ENCODE peak calls at places on chromosome 1, in ten cellular contexts. H, W, O, Y, S, D, J, V, Z and C are unnamed samples.

GRCh38 chr1:21324368-21325137 is 34.3 kb upstream of the ECE1 start:
- DNase-seq in H (peak), W (no peak), O (peak), Y (peak), S (peak), D (peak), J (peak), V (peak), Z (peak), C (peak)

GRCh38 chr1:27726173-27726793 is 522 bp downstream of the FAM76A start:
- DNase-seq in H (peak), W (peak), O (peak), Y (peak), S (peak), D (peak), J (peak), V (no peak), Z (peak), C (peak)

GRCh38 chr1:8763888-8764287 is 53.6 kb downstream of the RERE start:
- DNase-seq in H (peak), W (peak), O (no peak), Y (no peak), S (peak), D (no peak), J (no peak), V (no peak), Z (no peak), C (no peak)

GRCh38 chr1:205518616-205519540 is 14.4 kb downstream of the CDK18 start:
- DNase-seq in H (no peak), W (no peak), O (peak), Y (no peak), S (no peak), D (no peak), J (no peak), V (no peak), Z (no peak), C (no peak)

GRCh38 chr1:63980706-63981407 is 207.0 kb downstream of the ROR1 start:
- DNase-seq in H (no peak), W (no peak), O (peak), Y (no peak), S (no peak), D (no peak), J (no peak), V (no peak), Z (no peak), C (no peak)

GRCh38 chr1:4306559-4307467 is 347.6 kb upstream of the AJAP1 start:
- DNase-seq in H (no peak), W (no peak), O (no peak), Y (no peak), S (no peak), D (no peak), J (no peak), V (no peak), Z (no peak), C (no peak)

GRCh38 chr1:209015092-209015491 is 568.4 kb upstream of the CAMK1G start:
- DNase-seq in H (no peak), W (no peak), O (no peak), Y (no peak), S (no peak), D (no peak), J (no peak), V (no peak), Z (no peak), C (no peak)

GRCh38 chr1:211738096-211738708 is 62.8 kb upstream of the NEK2 start:
- DNase-seq in H (no peak), W (no peak), O (no peak), Y (no peak), S (no peak), D (no peak), J (no peak), V (no peak), Z (no peak), C (no peak)

GRCh38 chr1:92323473-92324453 is 24.9 kb downstream of the RPAP2 start:
- DNase-seq in H (no peak), W (no peak), O (no peak), Y (no peak), S (no peak), D (no peak), J (peak), V (no peak), Z (no peak), C (no peak)

GRCh38 chr1:84442256-84442655 is 36.8 kb upstream of the RPF1 start:
- DNase-seq in H (peak), W (peak), O (no peak), Y (no peak), S (peak), D (no peak), J (peak), V (no peak), Z (no peak), C (no peak)

GRCh38 chr1:230900984-230901383 is 32.7 kb upstream of the C1orf198 start:
- DNase-seq in H (no peak), W (no peak), O (no peak), Y (peak), S (no peak), D (no peak), J (no peak), V (no peak), Z (no peak), C (no peak)

GRCh38 chr1:31883357-31883942 is 54.7 kb downstream of the PTP4A2 start:
- DNase-seq in H (no peak), W (peak), O (no peak), Y (no peak), S (no peak), D (no peak), J (no peak), V (no peak), Z (no peak), C (no peak)

GRCh38 chr1:30273456-30273855 is 449.9 kb downstream of the MATN1 start:
- DNase-seq in H (no peak), W (no peak), O (no peak), Y (no peak), S (no peak), D (no peak), J (no peak), V (no peak), Z (no peak), C (no peak)

GRCh38 chr1:226064816-226065248 is 2.3 kb downstream of the H3-3A start:
- DNase-seq in H (peak), W (peak), O (peak), Y (no peak), S (peak), D (peak), J (peak), V (no peak), Z (no peak), C (no peak)

GRCh38 chr1:97013904-97014303 is 292.3 kb downstream of the PTBP2 start:
- DNase-seq in H (no peak), W (no peak), O (no peak), Y (no peak), S (peak), D (no peak), J (no peak), V (no peak), Z (no peak), C (no peak)

GRCh38 chr1:145871994-145872411 is 13.1 kb upstream of the PIAS3 start:
- DNase-seq in H (peak), W (peak), O (peak), Y (peak), S (peak), D (no peak), J (peak), V (no peak), Z (peak), C (peak)

GRCh38 chr1:86687595-86687994 is 16.8 kb upstream of the SH3GLB1 start:
- DNase-seq in H (no peak), W (no peak), O (no peak), Y (no peak), S (peak), D (no peak), J (no peak), V (no peak), Z (no peak), C (no peak)

GRCh38 chr1:220368352-220369265 is 96.4 kb upstream of the RAB3GAP2 start:
- DNase-seq in H (no peak), W (no peak), O (no peak), Y (no peak), S (no peak), D (no peak), J (no peak), V (no peak), Z (no peak), C (no peak)

GRCh38 chr1:84758968-84759491 is 68.8 kb upstream of the SSX2IP start:
- DNase-seq in H (no peak), W (no peak), O (no peak), Y (no peak), S (peak), D (no peak), J (no peak), V (no peak), Z (no peak), C (no peak)

GRCh38 chr1:40039245-40039756 is 1.2 kb upstream of the CAP1 start:
- DNase-seq in H (no peak), W (peak), O (no peak), Y (no peak), S (no peak), D (no peak), J (peak), V (no peak), Z (no peak), C (no peak)

GRCh38 chr1:180131510-180131909 is 23.2 kb upstream of the QSOX1 start:
- DNase-seq in H (no peak), W (no peak), O (no peak), Y (peak), S (peak), D (no peak), J (no peak), V (no peak), Z (no peak), C (no peak)